ENCODE peak calls at places on chromosomes 12 and 14, in five cellular contexts. U, G, B, O and V are unnamed samples.

GRCh38 chr12:2673966-2674810 is 120.6 kb upstream of the FKBP4 start:
- DNase-seq in O (no peak), U (no peak), G (no peak), B (no peak), V (no peak)

GRCh38 chr14:59265808-59266207 is 77.3 kb downstream of the DAAM1 start:
- DNase-seq in B (no peak), O (no peak), U (no peak), G (no peak), V (no peak)

GRCh38 chr12:103301642-103302620 is 193.8 kb downstream of the C12orf42 start:
- DNase-seq in G (no peak), O (no peak), U (no peak), B (no peak), V (no peak)

GRCh38 chr12:85955127-85955526 is 81.0 kb downstream of the NTS start:
- DNase-seq in O (no peak), G (no peak), B (no peak), U (no peak), V (no peak)

GRCh38 chr14:23551266-23552028 is at the start of gene ZFHX2:
- DNase-seq in B (peak), G (peak), U (peak), O (peak), V (peak)

GRCh38 chr14:68674538-68675232 is 118.2 kb downstream of the ZFP36L1 start:
- DNase-seq in G (no peak), O (no peak), U (no peak), B (no peak), V (no peak)

GRCh38 chr14:101125719-101126375 is 222.3 kb upstream of the RTL1 start:
- DNase-seq in O (no peak), B (no peak), U (no peak), G (no peak), V (no peak)

GRCh38 chr12:92080390-92081285 is 65.0 kb downstream of the BTG1 start:
- DNase-seq in G (no peak), U (no peak), O (no peak), B (peak), V (no peak)

GRCh38 chr14:90397401-90398314 is 829 bp downstream of the CALM1 start:
- DNase-seq in B (peak), G (peak), U (peak), O (peak), V (peak)

GRCh38 chr12:124369055-124369900 is 74.4 kb downstream of the RFLNA start:
- DNase-seq in G (no peak), B (peak), U (no peak), O (peak), V (peak)

GRCh38 chr14:63713058-63713457 is 14.8 kb downstream of the SGPP1 start:
- DNase-seq in B (no peak), O (no peak), G (no peak), U (no peak), V (no peak)

GRCh38 chr12:118625050-118625675 is 248.8 kb downstream of the SUDS3 start:
- DNase-seq in U (no peak), B (no peak), O (no peak), G (no peak), V (no peak)

GRCh38 chr12:76080729-76081415 is 3.6 kb downstream of the NAP1L1 start:
- DNase-seq in O (no peak), G (no peak), U (no peak), B (no peak), V (no peak)

GRCh38 chr14:79256311-79256879 is 954.9 kb downstream of the DIO2 start:
- DNase-seq in G (no peak), B (no peak), U (no peak), O (no peak), V (no peak)

GRCh38 chr12:92828565-92828964 is 100.5 kb downstream of the EEA1 start:
- DNase-seq in O (no peak), U (no peak), B (no peak), G (no peak), V (no peak)

GRCh38 chr12:47939009-47939601 is 24.3 kb upstream of the TMEM106C start:
- DNase-seq in O (no peak), B (no peak), U (no peak), G (no peak), V (no peak)